ENCODE peak calls at places on chromosomes 16 and 17, in eight cellular contexts. One of them, this sample, is unnamed.

GRCh38 chr17:59423137-59423703 is 91.8 kb downstream of the YPEL2 start:
- DNase-seq in left ventricle myocardium superior: peak; percentile 39
- DNase-seq in activated CD4-positive, CD25-positive, alpha-beta regulatory T cell treated with anti-CD3 and anti-CD28 coated beads, Interleukin-2, amount 50 U/mL, for 16 hours: no peak
- DNase-seq in naive thymus-derived CD4-positive, alpha-beta T cell: no peak
- DNase-seq in DMS79 treated with DMSO at 0.1 percent for 48 hours: no peak
- DNase-seq in stimulated activated CD4-positive, alpha-beta T cell treated with anti-CD3 and anti-CD28 coated beads, Interleukin-12 subunit alpha, Interleukin-12 subunit beta, amount 100 ng/mL, for 4 hours: no peak
- DNase-seq in activated T-helper 1 cell treated with anti-CD3 and anti-CD28 coated beads, Interleukin-12 subunit alpha, Interleukin-12 subunit beta, Interleukin-2, Interleukin-4 antibody, amounts not matched to agents 30 ng/mL and 10 ng/mL and 1 ng/mL, durations not matched to agents 14 hours and 24 hours and 36 hours: no peak
- DNase-seq in OCI-LY7: no peak
- DNase-seq in this sample: no peak

GRCh38 chr17:59769891-59770290 is 62.4 kb downstream of the VMP1 start:
- DNase-seq in DMS79 treated with DMSO at 0.1 percent for 48 hours: no peak
- DNase-seq in activated CD4-positive, CD25-positive, alpha-beta regulatory T cell treated with anti-CD3 and anti-CD28 coated beads, Interleukin-2, amount 50 U/mL, for 16 hours: no peak
- DNase-seq in activated T-helper 1 cell treated with anti-CD3 and anti-CD28 coated beads, Interleukin-12 subunit alpha, Interleukin-12 subunit beta, Interleukin-2, Interleukin-4 antibody, amounts not matched to agents 30 ng/mL and 10 ng/mL and 1 ng/mL, durations not matched to agents 14 hours and 24 hours and 36 hours: no peak
- DNase-seq in naive thymus-derived CD4-positive, alpha-beta T cell: no peak
- DNase-seq in stimulated activated CD4-positive, alpha-beta T cell treated with anti-CD3 and anti-CD28 coated beads, Interleukin-12 subunit alpha, Interleukin-12 subunit beta, amount 100 ng/mL, for 4 hours: no peak
- DNase-seq in left ventricle myocardium superior: no peak
- DNase-seq in OCI-LY7: no peak
- DNase-seq in this sample: no peak

GRCh38 chr17:72430611-72431432 is 310.0 kb downstream of the SOX9 start:
- DNase-seq in DMS79 treated with DMSO at 0.1 percent for 48 hours: no peak
- DNase-seq in stimulated activated CD4-positive, alpha-beta T cell treated with anti-CD3 and anti-CD28 coated beads, Interleukin-12 subunit alpha, Interleukin-12 subunit beta, amount 100 ng/mL, for 4 hours: no peak
- DNase-seq in activated T-helper 1 cell treated with anti-CD3 and anti-CD28 coated beads, Interleukin-12 subunit alpha, Interleukin-12 subunit beta, Interleukin-2, Interleukin-4 antibody, amounts not matched to agents 30 ng/mL and 10 ng/mL and 1 ng/mL, durations not matched to agents 14 hours and 24 hours and 36 hours: no peak
- DNase-seq in activated CD4-positive, CD25-positive, alpha-beta regulatory T cell treated with anti-CD3 and anti-CD28 coated beads, Interleukin-2, amount 50 U/mL, for 16 hours: no peak
- DNase-seq in left ventricle myocardium superior: no peak
- DNase-seq in naive thymus-derived CD4-positive, alpha-beta T cell: no peak
- DNase-seq in OCI-LY7: no peak
- DNase-seq in this sample: no peak

GRCh38 chr17:76442341-76443338 is 10.3 kb downstream of the UBE2O start:
- DNase-seq in naive thymus-derived CD4-positive, alpha-beta T cell: no peak
- DNase-seq in stimulated activated CD4-positive, alpha-beta T cell treated with anti-CD3 and anti-CD28 coated beads, Interleukin-12 subunit alpha, Interleukin-12 subunit beta, amount 100 ng/mL, for 4 hours: no peak
- DNase-seq in activated T-helper 1 cell treated with anti-CD3 and anti-CD28 coated beads, Interleukin-12 subunit alpha, Interleukin-12 subunit beta, Interleukin-2, Interleukin-4 antibody, amounts not matched to agents 30 ng/mL and 10 ng/mL and 1 ng/mL, durations not matched to agents 14 hours and 24 hours and 36 hours: no peak
- DNase-seq in DMS79 treated with DMSO at 0.1 percent for 48 hours: no peak
- DNase-seq in left ventricle myocardium superior: no peak
- DNase-seq in OCI-LY7: no peak
- DNase-seq in activated CD4-positive, CD25-positive, alpha-beta regulatory T cell treated with anti-CD3 and anti-CD28 coated beads, Interleukin-2, amount 50 U/mL, for 16 hours: no peak
- DNase-seq in this sample: no peak

GRCh38 chr17:71409712-71410111 is 711.1 kb upstream of the SOX9 start:
- DNase-seq in OCI-LY7: no peak
- DNase-seq in activated T-helper 1 cell treated with anti-CD3 and anti-CD28 coated beads, Interleukin-12 subunit alpha, Interleukin-12 subunit beta, Interleukin-2, Interleukin-4 antibody, amounts not matched to agents 30 ng/mL and 10 ng/mL and 1 ng/mL, durations not matched to agents 14 hours and 24 hours and 36 hours: no peak
- DNase-seq in left ventricle myocardium superior: no peak
- DNase-seq in naive thymus-derived CD4-positive, alpha-beta T cell: no peak
- DNase-seq in activated CD4-positive, CD25-positive, alpha-beta regulatory T cell treated with anti-CD3 and anti-CD28 coated beads, Interleukin-2, amount 50 U/mL, for 16 hours: no peak
- DNase-seq in stimulated activated CD4-positive, alpha-beta T cell treated with anti-CD3 and anti-CD28 coated beads, Interleukin-12 subunit alpha, Interleukin-12 subunit beta, amount 100 ng/mL, for 4 hours: no peak
- DNase-seq in DMS79 treated with DMSO at 0.1 percent for 48 hours: no peak
- DNase-seq in this sample: no peak

GRCh38 chr17:44911133-44912001 is 3.9 kb downstream of the GFAP start:
- DNase-seq in activated CD4-positive, CD25-positive, alpha-beta regulatory T cell treated with anti-CD3 and anti-CD28 coated beads, Interleukin-2, amount 50 U/mL, for 16 hours: peak; percentile 26
- DNase-seq in DMS79 treated with DMSO at 0.1 percent for 48 hours: peak; percentile 26
- DNase-seq in OCI-LY7: peak; percentile 56
- DNase-seq in naive thymus-derived CD4-positive, alpha-beta T cell: peak; percentile 38
- DNase-seq in activated T-helper 1 cell treated with anti-CD3 and anti-CD28 coated beads, Interleukin-12 subunit alpha, Interleukin-12 subunit beta, Interleukin-2, Interleukin-4 antibody, amounts not matched to agents 30 ng/mL and 10 ng/mL and 1 ng/mL, durations not matched to agents 14 hours and 24 hours and 36 hours: peak; percentile 43
- DNase-seq in left ventricle myocardium superior: peak; percentile 77
- DNase-seq in stimulated activated CD4-positive, alpha-beta T cell treated with anti-CD3 and anti-CD28 coated beads, Interleukin-12 subunit alpha, Interleukin-12 subunit beta, amount 100 ng/mL, for 4 hours: peak; percentile 40
- DNase-seq in this sample: peak; percentile 11

GRCh38 chr16:89436362-89436761 is 54.0 kb downstream of the ANKRD11 start:
- DNase-seq in activated CD4-positive, CD25-positive, alpha-beta regulatory T cell treated with anti-CD3 and anti-CD28 coated beads, Interleukin-2, amount 50 U/mL, for 16 hours: no peak
- DNase-seq in naive thymus-derived CD4-positive, alpha-beta T cell: no peak
- DNase-seq in stimulated activated CD4-positive, alpha-beta T cell treated with anti-CD3 and anti-CD28 coated beads, Interleukin-12 subunit alpha, Interleukin-12 subunit beta, amount 100 ng/mL, for 4 hours: no peak
- DNase-seq in activated T-helper 1 cell treated with anti-CD3 and anti-CD28 coated beads, Interleukin-12 subunit alpha, Interleukin-12 subunit beta, Interleukin-2, Interleukin-4 antibody, amounts not matched to agents 30 ng/mL and 10 ng/mL and 1 ng/mL, durations not matched to agents 14 hours and 24 hours and 36 hours: no peak
- DNase-seq in DMS79 treated with DMSO at 0.1 percent for 48 hours: no peak
- DNase-seq in OCI-LY7: no peak
- DNase-seq in left ventricle myocardium superior: no peak
- DNase-seq in this sample: no peak

GRCh38 chr17:35022536-35023063 is 40.9 kb downstream of the RFFL start:
- DNase-seq in left ventricle myocardium superior: peak; percentile 73
- DNase-seq in stimulated activated CD4-positive, alpha-beta T cell treated with anti-CD3 and anti-CD28 coated beads, Interleukin-12 subunit alpha, Interleukin-12 subunit beta, amount 100 ng/mL, for 4 hours: peak; percentile 64
- DNase-seq in OCI-LY7: no peak
- DNase-seq in activated CD4-positive, CD25-positive, alpha-beta regulatory T cell treated with anti-CD3 and anti-CD28 coated beads, Interleukin-2, amount 50 U/mL, for 16 hours: peak; percentile 37
- DNase-seq in DMS79 treated with DMSO at 0.1 percent for 48 hours: peak; percentile 75
- DNase-seq in activated T-helper 1 cell treated with anti-CD3 and anti-CD28 coated beads, Interleukin-12 subunit alpha, Interleukin-12 subunit beta, Interleukin-2, Interleukin-4 antibody, amounts not matched to agents 30 ng/mL and 10 ng/mL and 1 ng/mL, durations not matched to agents 14 hours and 24 hours and 36 hours: peak; percentile 67
- DNase-seq in naive thymus-derived CD4-positive, alpha-beta T cell: peak; percentile 54
- DNase-seq in this sample: peak; percentile 43

GRCh38 chr16:21226749-21227148 is 6.8 kb upstream of the ANKS4B start:
- DNase-seq in left ventricle myocardium superior: no peak
- DNase-seq in activated CD4-positive, CD25-positive, alpha-beta regulatory T cell treated with anti-CD3 and anti-CD28 coated beads, Interleukin-2, amount 50 U/mL, for 16 hours: no peak
- DNase-seq in activated T-helper 1 cell treated with anti-CD3 and anti-CD28 coated beads, Interleukin-12 subunit alpha, Interleukin-12 subunit beta, Interleukin-2, Interleukin-4 antibody, amounts not matched to agents 30 ng/mL and 10 ng/mL and 1 ng/mL, durations not matched to agents 14 hours and 24 hours and 36 hours: no peak
- DNase-seq in naive thymus-derived CD4-positive, alpha-beta T cell: no peak
- DNase-seq in OCI-LY7: no peak
- DNase-seq in stimulated activated CD4-positive, alpha-beta T cell treated with anti-CD3 and anti-CD28 coated beads, Interleukin-12 subunit alpha, Interleukin-12 subunit beta, amount 100 ng/mL, for 4 hours: no peak
- DNase-seq in DMS79 treated with DMSO at 0.1 percent for 48 hours: no peak
- DNase-seq in this sample: no peak

GRCh38 chr17:16212793-16213192 is 2.5 kb downstream of the NCOR1 start:
- DNase-seq in naive thymus-derived CD4-positive, alpha-beta T cell: no peak
- DNase-seq in activated T-helper 1 cell treated with anti-CD3 and anti-CD28 coated beads, Interleukin-12 subunit alpha, Interleukin-12 subunit beta, Interleukin-2, Interleukin-4 antibody, amounts not matched to agents 30 ng/mL and 10 ng/mL and 1 ng/mL, durations not matched to agents 14 hours and 24 hours and 36 hours: no peak
- DNase-seq in activated CD4-positive, CD25-positive, alpha-beta regulatory T cell treated with anti-CD3 and anti-CD28 coated beads, Interleukin-2, amount 50 U/mL, for 16 hours: no peak
- DNase-seq in left ventricle myocardium superior: no peak
- DNase-seq in DMS79 treated with DMSO at 0.1 percent for 48 hours: no peak
- DNase-seq in OCI-LY7: no peak
- DNase-seq in stimulated activated CD4-positive, alpha-beta T cell treated with anti-CD3 and anti-CD28 coated beads, Interleukin-12 subunit alpha, Interleukin-12 subunit beta, amount 100 ng/mL, for 4 hours: no peak
- DNase-seq in this sample: no peak